ENCODE peak calls at places on chromosomes 12 and 14, in nine cellular contexts. One of them, this sample, is unnamed.
A peak's percentile ranks its signal among the peaks of the same experiment; 100 is the strongest.

GRCh38 chr14:44149597-44149996 is 357.5 kb downstream of the FSCB start:
- DNase-seq in heart left ventricle: no peak
- DNase-seq in neuronal stem cell: peak; percentile 65
- DNase-seq in endodermal cell: peak; percentile 92
- DNase-seq in substantia nigra: no peak
- DNase-seq in heart right ventricle: no peak
- DNase-seq in stomach: no peak
- DNase-seq in brain microvascular endothelial cell: no peak
- DNase-seq in ovary: no peak
- DNase-seq in this sample: no peak

GRCh38 chr12:128365831-128366231 is 98.9 kb downstream of the TMEM132C start:
- DNase-seq in neuronal stem cell: peak; percentile 27
- DNase-seq in ovary: no peak
- DNase-seq in endodermal cell: peak; percentile 85
- DNase-seq in brain microvascular endothelial cell: no peak
- DNase-seq in stomach: no peak
- DNase-seq in heart right ventricle: no peak
- DNase-seq in heart left ventricle: no peak
- DNase-seq in substantia nigra: peak; percentile 30
- DNase-seq in this sample: peak; percentile 13

GRCh38 chr12:85821759-85822158 is 14.4 kb downstream of the RASSF9 start:
- DNase-seq in heart right ventricle: no peak
- DNase-seq in stomach: no peak
- DNase-seq in substantia nigra: no peak
- DNase-seq in neuronal stem cell: no peak
- DNase-seq in heart left ventricle: no peak
- DNase-seq in ovary: no peak
- DNase-seq in brain microvascular endothelial cell: peak; percentile 18
- DNase-seq in endodermal cell: no peak
- DNase-seq in this sample: peak; percentile 40

GRCh38 chr12:12524128-12524527 is 38.5 kb downstream of the DUSP16 start:
- DNase-seq in heart right ventricle: no peak
- DNase-seq in heart left ventricle: no peak
- DNase-seq in neuronal stem cell: no peak
- DNase-seq in brain microvascular endothelial cell: no peak
- DNase-seq in stomach: no peak
- DNase-seq in endodermal cell: no peak
- DNase-seq in substantia nigra: no peak
- DNase-seq in ovary: no peak
- DNase-seq in this sample: no peak

GRCh38 chr12:107478881-107479280 is 206.7 kb upstream of the PWP1 start:
- DNase-seq in substantia nigra: no peak
- DNase-seq in heart left ventricle: no peak
- DNase-seq in brain microvascular endothelial cell: no peak
- DNase-seq in heart right ventricle: no peak
- DNase-seq in endodermal cell: no peak
- DNase-seq in neuronal stem cell: no peak
- DNase-seq in stomach: no peak
- DNase-seq in ovary: no peak
- DNase-seq in this sample: no peak

GRCh38 chr14:39398382-39398781 is 33.9 kb downstream of the FBXO33 start:
- DNase-seq in endodermal cell: no peak
- DNase-seq in brain microvascular endothelial cell: no peak
- DNase-seq in ovary: no peak
- DNase-seq in stomach: no peak
- DNase-seq in heart left ventricle: no peak
- DNase-seq in neuronal stem cell: no peak
- DNase-seq in heart right ventricle: no peak
- DNase-seq in substantia nigra: no peak
- DNase-seq in this sample: no peak

GRCh38 chr14:32934891-32935633 is 3.6 kb upstream of the NPAS3 start:
- DNase-seq in brain microvascular endothelial cell: no peak
- DNase-seq in substantia nigra: peak; percentile 26
- DNase-seq in ovary: peak; percentile 23
- DNase-seq in neuronal stem cell: no peak
- DNase-seq in heart right ventricle: no peak
- DNase-seq in endodermal cell: peak; percentile 66
- DNase-seq in heart left ventricle: no peak
- DNase-seq in stomach: no peak
- DNase-seq in this sample: no peak

GRCh38 chr12:56157201-56158028 is 744 bp upstream of the MYL6 start:
- DNase-seq in endodermal cell: peak; percentile 97
- DNase-seq in brain microvascular endothelial cell: peak; percentile 86
- DNase-seq in ovary: peak; percentile 86
- DNase-seq in substantia nigra: peak; percentile 47
- DNase-seq in neuronal stem cell: peak; percentile 83
- DNase-seq in heart left ventricle: peak; percentile 79
- DNase-seq in stomach: peak; percentile 73
- DNase-seq in heart right ventricle: peak; percentile 86
- DNase-seq in this sample: peak; percentile 79

GRCh38 chr12:131507881-131508280 is 203.0 kb upstream of the SFSWAP start:
- DNase-seq in endodermal cell: no peak
- DNase-seq in stomach: no peak
- DNase-seq in ovary: no peak
- DNase-seq in substantia nigra: no peak
- DNase-seq in brain microvascular endothelial cell: no peak
- DNase-seq in heart right ventricle: no peak
- DNase-seq in neuronal stem cell: no peak
- DNase-seq in heart left ventricle: no peak
- DNase-seq in this sample: no peak

GRCh38 chr12:101038289-101038871 is 171.7 kb downstream of the SLC5A8 start:
- DNase-seq in heart left ventricle: no peak
- DNase-seq in heart right ventricle: no peak
- DNase-seq in substantia nigra: no peak
- DNase-seq in endodermal cell: no peak
- DNase-seq in neuronal stem cell: no peak
- DNase-seq in brain microvascular endothelial cell: no peak
- DNase-seq in stomach: no peak
- DNase-seq in ovary: no peak
- DNase-seq in this sample: no peak

GRCh38 chr12:121011820-121012219 is 4.5 kb downstream of the C12orf43 start:
- DNase-seq in substantia nigra: no peak
- DNase-seq in endodermal cell: no peak
- DNase-seq in neuronal stem cell: no peak
- DNase-seq in heart right ventricle: no peak
- DNase-seq in stomach: no peak
- DNase-seq in ovary: no peak
- DNase-seq in brain microvascular endothelial cell: no peak
- DNase-seq in heart left ventricle: no peak
- DNase-seq in this sample: no peak

GRCh38 chr14:38074754-38075153 is 132.9 kb upstream of the SSTR1 start:
- DNase-seq in heart left ventricle: no peak
- DNase-seq in neuronal stem cell: no peak
- DNase-seq in stomach: no peak
- DNase-seq in brain microvascular endothelial cell: no peak
- DNase-seq in heart right ventricle: no peak
- DNase-seq in substantia nigra: no peak
- DNase-seq in ovary: no peak
- DNase-seq in endodermal cell: no peak
- DNase-seq in this sample: no peak

GRCh38 chr14:38079886-38080285 is 127.8 kb upstream of the SSTR1 start:
- DNase-seq in heart right ventricle: no peak
- DNase-seq in stomach: no peak
- DNase-seq in heart left ventricle: no peak
- DNase-seq in endodermal cell: no peak
- DNase-seq in neuronal stem cell: no peak
- DNase-seq in ovary: no peak
- DNase-seq in brain microvascular endothelial cell: no peak
- DNase-seq in substantia nigra: no peak
- DNase-seq in this sample: no peak

GRCh38 chr14:38078393-38078792 is 129.3 kb upstream of the SSTR1 start:
- DNase-seq in heart left ventricle: peak; percentile 28
- DNase-seq in ovary: no peak
- DNase-seq in stomach: peak; percentile 30
- DNase-seq in endodermal cell: no peak
- DNase-seq in heart right ventricle: no peak
- DNase-seq in brain microvascular endothelial cell: no peak
- DNase-seq in neuronal stem cell: no peak
- DNase-seq in substantia nigra: no peak
- DNase-seq in this sample: no peak

GRCh38 chr14:38080696-38081095 is 127.0 kb upstream of the SSTR1 start:
- DNase-seq in heart left ventricle: no peak
- DNase-seq in stomach: no peak
- DNase-seq in neuronal stem cell: no peak
- DNase-seq in substantia nigra: no peak
- DNase-seq in endodermal cell: no peak
- DNase-seq in brain microvascular endothelial cell: no peak
- DNase-seq in ovary: no peak
- DNase-seq in heart right ventricle: no peak
- DNase-seq in this sample: no peak

GRCh38 chr14:38079268-38079667 is 128.4 kb upstream of the SSTR1 start:
- DNase-seq in ovary: no peak
- DNase-seq in substantia nigra: no peak
- DNase-seq in neuronal stem cell: no peak
- DNase-seq in brain microvascular endothelial cell: no peak
- DNase-seq in endodermal cell: no peak
- DNase-seq in heart left ventricle: no peak
- DNase-seq in stomach: no peak
- DNase-seq in heart right ventricle: no peak
- DNase-seq in this sample: no peak
- H3K27ac ChIP-seq in ovary: no peak overlapping the region
- H3K27ac ChIP-seq in substantia nigra: no peak overlapping the region
- H3K27ac ChIP-seq in neuronal stem cell: no peak overlapping the region
- H3K27ac ChIP-seq in brain microvascular endothelial cell: no peak overlapping the region
- H3K27ac ChIP-seq in endodermal cell: no peak overlapping the region
- H3K27ac ChIP-seq in heart left ventricle: no peak overlapping the region
- H3K27ac ChIP-seq in stomach: no peak overlapping the region
- H3K27ac ChIP-seq in heart right ventricle: no peak overlapping the region
- H3K27ac ChIP-seq in this sample: no peak overlapping the region

DNA sequence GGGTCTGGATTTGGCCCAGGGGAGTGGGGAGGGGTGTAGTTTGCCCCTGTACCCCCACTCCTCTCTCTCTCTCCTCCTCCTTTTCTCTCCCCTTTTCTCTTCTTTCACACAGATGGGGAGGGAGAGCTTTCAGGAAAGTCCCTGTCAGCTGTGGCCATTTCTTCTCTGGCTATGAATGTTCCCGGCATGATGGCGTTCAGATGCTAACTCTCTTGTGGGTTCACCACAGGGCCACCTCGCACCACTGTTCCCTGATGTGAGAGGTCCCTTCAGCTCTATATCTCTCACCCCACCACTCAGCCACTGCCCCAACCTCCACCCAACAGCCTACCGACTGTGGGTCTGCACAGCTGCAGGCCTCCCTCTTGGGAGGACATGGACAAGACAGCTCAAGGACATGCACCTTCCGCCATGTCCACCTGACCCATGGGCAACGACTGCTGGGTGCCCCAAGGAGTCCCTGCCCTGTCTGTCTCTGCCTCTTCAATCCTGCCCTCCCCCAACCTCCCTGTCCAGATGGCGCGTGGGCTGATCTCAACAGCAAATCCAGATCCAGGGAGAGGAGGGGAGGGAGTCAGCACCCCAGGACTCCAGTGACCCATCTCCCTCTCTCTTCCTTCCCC is 15.9 kb upstream of the RPS6KL1 start:
- DNase-seq in substantia nigra: no peak
- DNase-seq in heart right ventricle: no peak
- DNase-seq in endodermal cell: no peak
- DNase-seq in heart left ventricle: no peak
- DNase-seq in brain microvascular endothelial cell: no peak
- DNase-seq in ovary: no peak
- DNase-seq in stomach: no peak
- DNase-seq in neuronal stem cell: no peak
- DNase-seq in this sample: no peak
- H3K27ac ChIP-seq in substantia nigra: peak overlapping the region; percentile 5
- H3K27ac ChIP-seq in heart right ventricle: peak overlapping the region; percentile 87
- H3K27ac ChIP-seq in endodermal cell: no peak overlapping the region
- H3K27ac ChIP-seq in heart left ventricle: peak overlapping the region; percentile 84
- H3K27ac ChIP-seq in brain microvascular endothelial cell: no peak overlapping the region
- H3K27ac ChIP-seq in ovary: no peak overlapping the region
- H3K27ac ChIP-seq in stomach: no peak overlapping the region
- H3K27ac ChIP-seq in neuronal stem cell: no peak overlapping the region
- H3K27ac ChIP-seq in this sample: no peak overlapping the region

GRCh38 chr12:67879937-67880336 is 109.3 kb upstream of the IFNG-AS1 start:
- DNase-seq in heart right ventricle: no peak
- DNase-seq in neuronal stem cell: no peak
- DNase-seq in substantia nigra: no peak
- DNase-seq in heart left ventricle: no peak
- DNase-seq in brain microvascular endothelial cell: no peak
- DNase-seq in stomach: no peak
- DNase-seq in ovary: no peak
- DNase-seq in endodermal cell: no peak
- DNase-seq in this sample: no peak

GRCh38 chr12:67877697-67878096 is 111.5 kb upstream of the IFNG-AS1 start:
- DNase-seq in substantia nigra: no peak
- DNase-seq in heart left ventricle: no peak
- DNase-seq in heart right ventricle: no peak
- DNase-seq in stomach: no peak
- DNase-seq in endodermal cell: no peak
- DNase-seq in brain microvascular endothelial cell: no peak
- DNase-seq in ovary: no peak
- DNase-seq in neuronal stem cell: no peak
- DNase-seq in this sample: no peak

GRCh38 chr12:67885370-67886169 is 103.7 kb upstream of the IFNG-AS1 start:
- DNase-seq in heart right ventricle: peak; percentile 19
- DNase-seq in stomach: no peak
- DNase-seq in brain microvascular endothelial cell: no peak
- DNase-seq in neuronal stem cell: no peak
- DNase-seq in heart left ventricle: peak; percentile 29
- DNase-seq in endodermal cell: no peak
- DNase-seq in substantia nigra: no peak
- DNase-seq in ovary: no peak
- DNase-seq in this sample: no peak

GRCh38 chr12:67884596-67884995 is 104.7 kb upstream of the IFNG-AS1 start:
- DNase-seq in ovary: no peak
- DNase-seq in stomach: no peak
- DNase-seq in neuronal stem cell: no peak
- DNase-seq in substantia nigra: no peak
- DNase-seq in brain microvascular endothelial cell: no peak
- DNase-seq in heart left ventricle: no peak
- DNase-seq in endodermal cell: no peak
- DNase-seq in heart right ventricle: no peak
- DNase-seq in this sample: no peak

GRCh38 chr12:67881565-67881964 is 107.7 kb upstream of the IFNG-AS1 start:
- DNase-seq in substantia nigra: no peak
- DNase-seq in neuronal stem cell: no peak
- DNase-seq in heart left ventricle: no peak
- DNase-seq in endodermal cell: no peak
- DNase-seq in brain microvascular endothelial cell: no peak
- DNase-seq in ovary: no peak
- DNase-seq in stomach: no peak
- DNase-seq in heart right ventricle: no peak
- DNase-seq in this sample: no peak
- H3K27ac ChIP-seq in substantia nigra: no peak overlapping the region
- H3K27ac ChIP-seq in neuronal stem cell: no peak overlapping the region
- H3K27ac ChIP-seq in heart left ventricle: no peak overlapping the region
- H3K27ac ChIP-seq in endodermal cell: no peak overlapping the region
- H3K27ac ChIP-seq in brain microvascular endothelial cell: no peak overlapping the region
- H3K27ac ChIP-seq in ovary: no peak overlapping the region
- H3K27ac ChIP-seq in stomach: no peak overlapping the region
- H3K27ac ChIP-seq in heart right ventricle: no peak overlapping the region
- H3K27ac ChIP-seq in this sample: no peak overlapping the region

DNA sequence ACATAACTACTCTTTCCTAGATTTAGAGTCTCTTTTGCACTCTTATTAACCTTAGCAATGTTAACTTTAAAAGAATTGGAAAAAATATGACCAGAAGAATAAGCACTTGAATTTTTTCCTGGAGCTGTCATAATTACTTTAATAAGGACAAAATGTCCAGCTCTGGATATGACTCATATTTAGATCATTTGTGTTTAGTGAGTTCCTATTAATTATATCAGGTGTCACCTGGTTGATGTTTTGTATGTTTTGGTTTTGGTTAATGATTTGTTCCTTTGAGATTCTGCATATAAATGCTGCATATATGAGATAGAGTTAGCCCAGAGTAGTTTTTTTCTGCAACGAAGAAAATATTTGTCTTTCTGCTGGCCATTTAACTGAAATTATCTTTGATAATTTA is 5.1 kb downstream of the CLECL1 start:
- DNase-seq in neuronal stem cell: no peak
- DNase-seq in endodermal cell: no peak
- DNase-seq in brain microvascular endothelial cell: no peak
- DNase-seq in substantia nigra: no peak
- DNase-seq in heart right ventricle: no peak
- DNase-seq in heart left ventricle: no peak
- DNase-seq in ovary: no peak
- DNase-seq in stomach: no peak
- DNase-seq in this sample: no peak
- H3K27ac ChIP-seq in neuronal stem cell: no peak overlapping the region
- H3K27ac ChIP-seq in endodermal cell: no peak overlapping the region
- H3K27ac ChIP-seq in brain microvascular endothelial cell: no peak overlapping the region
- H3K27ac ChIP-seq in substantia nigra: no peak overlapping the region
- H3K27ac ChIP-seq in heart right ventricle: no peak overlapping the region
- H3K27ac ChIP-seq in heart left ventricle: no peak overlapping the region
- H3K27ac ChIP-seq in ovary: no peak overlapping the region
- H3K27ac ChIP-seq in stomach: no peak overlapping the region
- H3K27ac ChIP-seq in this sample: no peak overlapping the region

This sample was measured in body of pancreas.